ENCODE peak calls at places on chromosomes 1 and 21, in ten cellular contexts. Y, H, I, A, N, P, G, W, V and R are unnamed samples.

GRCh38 chr1:229070168-229070567 is 200.7 kb upstream of the RAB4A start:
- DNase-seq in Y (no peak), H (peak; percentile 96), I (peak; percentile 47), A (peak; percentile 66), N (peak; percentile 94), P (peak; percentile 94), G (no peak), W (peak; percentile 87), V (peak; percentile 39), R (peak; percentile 71)

GRCh38 chr1:201517631-201518030 is 10.7 kb upstream of the CSRP1 start:
- DNase-seq in Y (no peak), H (no peak), I (no peak), A (peak; percentile 59), N (peak; percentile 80), P (no peak), G (no peak), W (no peak), V (no peak), R (no peak)

GRCh38 chr1:43368646-43369020 is 822 bp upstream of the ELOVL1 start:
- DNase-seq in Y (no peak), H (no peak), I (no peak), A (no peak), N (no peak), P (no peak), G (no peak), W (no peak), V (no peak), R (no peak)

GRCh38 chr1:212713465-212714136 is 14.0 kb upstream of the BATF3 start:
- DNase-seq in Y (no peak), H (no peak), I (no peak), A (no peak), N (no peak), P (no peak), G (no peak), W (no peak), V (no peak), R (no peak)

GRCh38 chr1:224769987-224770693 is 154.0 kb downstream of the CNIH3 start:
- DNase-seq in Y (no peak), H (no peak), I (peak; percentile 74), A (no peak), N (peak; percentile 69), P (no peak), G (peak; percentile 9), W (no peak), V (no peak), R (peak; percentile 60)

GRCh38 chr1:212622467-212622866 is 13.9 kb downstream of the ATF3 start:
- DNase-seq in Y (no peak), H (no peak), I (no peak), A (no peak), N (no peak), P (no peak), G (no peak), W (no peak), V (no peak), R (no peak)

GRCh38 chr1:118773656-118774055 is 214.5 kb downstream of the TBX15 start:
- DNase-seq in Y (no peak), H (no peak), I (no peak), A (no peak), N (peak; percentile 59), P (no peak), G (no peak), W (no peak), V (no peak), R (no peak)

GRCh38 chr1:24416666-24417391 is 1.2 kb downstream of the NIPAL3 start:
- DNase-seq in Y (peak; percentile 49), H (no peak), I (peak; percentile 100), A (peak; percentile 55), N (peak; percentile 96), P (no peak), G (peak; percentile 48), W (no peak), V (peak; percentile 64), R (peak; percentile 71)

GRCh38 chr1:1778827-1779675 is 781 bp upstream of the NADK start:
- DNase-seq in Y (peak; percentile 91), H (no peak), I (no peak), A (peak; percentile 95), N (peak; percentile 90), P (peak; percentile 79), G (peak; percentile 60), W (peak; percentile 80), V (peak; percentile 78), R (no peak)

GRCh38 chr21:45316871-45317400 is 29.2 kb upstream of the POFUT2 start:
- DNase-seq in Y (no peak), H (no peak), I (no peak), A (no peak), N (no peak), P (peak; percentile 11), G (no peak), W (peak; percentile 15), V (no peak), R (no peak)

GRCh38 chr1:207025144-207025880 is 7.2 kb downstream of the C1orf116 start:
- DNase-seq in Y (no peak), H (no peak), I (peak; percentile 49), A (no peak), N (peak; percentile 99), P (peak; percentile 46), G (peak; percentile 89), W (peak; percentile 24), V (no peak), R (peak; percentile 57)

GRCh38 chr1:67685067-67685557 is at the start of gene GADD45A:
- DNase-seq in Y (peak; percentile 98), H (peak; percentile 100), I (peak; percentile 100), A (peak; percentile 99), N (peak; percentile 99), P (peak; percentile 99), G (peak; percentile 98), W (peak; percentile 98), V (peak; percentile 93), R (peak; percentile 99)

GRCh38 chr21:27813750-27814149 is 846.9 kb upstream of the ADAMTS5 start:
- DNase-seq in Y (no peak), H (no peak), I (no peak), A (peak; percentile 12), N (no peak), P (no peak), G (no peak), W (peak; percentile 14), V (no peak), R (no peak)

GRCh38 chr1:62407398-62408009 is 29.3 kb upstream of the USP1 start:
- DNase-seq in Y (peak; percentile 16), H (no peak), I (peak; percentile 55), A (no peak), N (peak; percentile 78), P (no peak), G (peak; percentile 53), W (no peak), V (no peak), R (peak; percentile 72)

GRCh38 chr1:45490623-45491463 is at the start of gene TESK2:
- DNase-seq in Y (peak; percentile 100), H (peak; percentile 99), I (peak; percentile 99), A (peak; percentile 98), N (peak; percentile 100), P (peak; percentile 96), G (peak; percentile 100), W (peak; percentile 96), V (peak; percentile 97), R (peak; percentile 100)
- TF ChIP-seq CTCF in Y (peak; percentile 14), H (no peak), I (peak; percentile 14), A (no peak), N (no peak), P (peak; percentile 8), G (no peak), W (peak; percentile 41), V (no peak), R (no peak)

GRCh38 chr1:152107289-152107983 is 7.8 kb downstream of the TCHH start:
- DNase-seq in Y (no peak), H (no peak), I (no peak), A (no peak), N (no peak), P (no peak), G (no peak), W (no peak), V (no peak), R (no peak)
- H3K4me3 ChIP-seq in Y (no peak overlapping the region), H (peak overlapping the region; percentile 55), I (no peak overlapping the region), A (no peak overlapping the region), N (no peak overlapping the region), P (peak overlapping the region; percentile 34), G (no peak overlapping the region), W (peak overlapping the region; percentile 67), V (no peak overlapping the region), R (peak overlapping the region; percentile 30)

DNA sequence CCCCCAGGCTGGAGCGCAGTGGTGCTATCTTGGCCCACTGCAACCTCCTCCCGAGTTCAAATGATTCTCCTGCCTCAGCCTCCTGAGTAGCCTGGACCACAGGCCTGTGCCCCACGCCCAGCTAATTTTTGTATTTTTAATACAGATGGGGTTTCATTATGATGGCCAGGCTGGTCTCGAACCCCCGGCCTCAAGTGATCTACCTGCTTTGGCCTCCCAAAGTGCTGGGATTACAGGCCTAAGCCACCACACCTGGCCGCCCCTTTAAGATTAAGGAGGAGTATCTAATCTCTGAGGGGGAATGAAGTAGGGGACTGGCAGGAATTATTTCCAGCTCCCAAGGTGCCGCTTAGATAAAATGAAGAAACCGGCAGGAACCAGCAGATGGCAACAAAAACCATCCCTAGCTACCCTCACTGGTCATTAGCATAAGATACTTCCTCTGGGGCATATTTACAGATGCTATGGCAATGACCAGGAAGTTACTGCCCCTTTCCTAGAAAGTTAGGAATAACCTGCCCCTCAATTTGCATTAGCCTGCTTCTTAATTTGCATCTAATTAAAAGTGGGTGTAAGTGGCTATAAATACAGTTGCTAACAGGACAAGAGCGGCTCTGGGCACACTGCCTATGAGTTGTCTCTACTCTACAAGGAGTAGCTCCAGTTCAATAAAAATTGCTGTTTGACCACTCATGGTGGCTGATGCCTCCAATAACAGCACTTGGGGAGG is 7.1 kb upstream of the NSUN4 start:
- DNase-seq in Y (peak; percentile 84), H (no peak), I (peak; percentile 31), A (no peak), N (peak; percentile 60), P (no peak), G (peak; percentile 63), W (no peak), V (no peak), R (peak; percentile 57)
- TF ChIP-seq CTCF in Y (peak; percentile 54), H (no peak), I (peak; percentile 38), A (peak; percentile 24), N (peak; percentile 64), P (no peak), G (peak; percentile 70), W (peak; percentile 9), V (no peak), R (peak; percentile 42)

GRCh38 chr1:6026095-6026809 is 19.4 kb upstream of the KCNAB2 start:
- DNase-seq in Y (peak; percentile 78), H (no peak), I (peak; percentile 30), A (peak; percentile 93), N (no peak), P (peak; percentile 89), G (peak; percentile 70), W (peak; percentile 90), V (peak; percentile 96), R (no peak)
- H3K4me3 ChIP-seq in Y (peak overlapping the region; percentile 78), H (peak overlapping the region; percentile 54), I (no peak overlapping the region), A (no peak overlapping the region), N (no peak overlapping the region), P (peak overlapping the region; percentile 66), G (peak overlapping the region; percentile 73), W (peak overlapping the region; percentile 60), V (peak overlapping the region; percentile 93), R (no peak overlapping the region)